ENCODE peak calls at places on chromosome 7, in four cellular contexts. M is GM12878, B is K562, V is H1. F is an unnamed sample.

GRCh38 chr7:35593896-35594295 is 101.0 kb downstream of the HERPUD2 start:
- DNase-seq in M (no peak), B (peak), V (peak), F (peak)

GRCh38 chr7:151987748-151988529 is 31.7 kb downstream of the GALNTL5 start:
- DNase-seq in M (no peak), B (no peak), V (peak), F (no peak)

GRCh38 chr7:137886266-137886665 is 39.5 kb upstream of the DGKI start:
- DNase-seq in M (no peak), B (no peak), V (no peak), F (no peak)

GRCh38 chr7:95881597-95881996 is 109.2 kb downstream of the DYNC1I1 start:
- DNase-seq in M (no peak), B (no peak), V (no peak), F (no peak)

GRCh38 chr7:154837622-154838021 is 165.3 kb downstream of the PAXIP1 start:
- DNase-seq in M (peak), B (no peak), V (no peak), F (no peak)

GRCh38 chr7:138245216-138245615 is 169.0 kb downstream of the AKR1D1 start:
- DNase-seq in M (no peak), B (no peak), V (no peak), F (peak)

GRCh38 chr7:98051118-98051744 is 55.4 kb upstream of the LMTK2 start:
- DNase-seq in M (no peak), B (peak), V (peak), F (peak)

GRCh38 chr7:145909956-145910611 is 206.5 kb upstream of the CNTNAP2 start:
- DNase-seq in M (no peak), B (no peak), V (no peak), F (no peak)

GRCh38 chr7:68276725-68277124 is 1280.1 kb downstream of the TYW1 start:
- DNase-seq in M (no peak), B (no peak), V (no peak), F (no peak)

GRCh38 chr7:1604383-1604782 is 34.6 kb upstream of the PSMG3 start:
- DNase-seq in M (no peak), B (no peak), V (no peak), F (no peak)

GRCh38 chr7:39703143-39703542 is 79.8 kb downstream of the RALA start:
- DNase-seq in M (no peak), B (no peak), V (no peak), F (no peak)

GRCh38 chr7:44277391-44277790 is 48.0 kb downstream of the CAMK2B start:
- DNase-seq in M (no peak), B (no peak), V (no peak), F (no peak)

GRCh38 chr7:94449151-94449725 is 54.5 kb downstream of the COL1A2 start:
- DNase-seq in M (peak), B (peak), V (no peak), F (peak)

GRCh38 chr7:155371331-155371883 is 73.7 kb downstream of the INSIG1 start:
- DNase-seq in M (no peak), B (no peak), V (no peak), F (no peak)

GRCh38 chr7:91286432-91286831 is 22.2 kb downstream of the FZD1 start:
- DNase-seq in M (no peak), B (no peak), V (no peak), F (no peak)

GRCh38 chr7:142898377-142899235 is 13.1 kb upstream of the TRPV6 start:
- DNase-seq in M (no peak), B (no peak), V (no peak), F (no peak)

GRCh38 chr7:121021266-121021969 is 32.9 kb downstream of the CPED1 start:
- DNase-seq in M (no peak), B (no peak), V (no peak), F (no peak)

GRCh38 chr7:68107256-68107655 is 1110.6 kb downstream of the TYW1 start:
- DNase-seq in M (no peak), B (no peak), V (no peak), F (no peak)

GRCh38 chr7:1861799-1862458 is 191.9 kb downstream of the ELFN1 start:
- DNase-seq in M (no peak), B (no peak), V (no peak), F (no peak)

GRCh38 chr7:31549621-31550020 is 35.7 kb downstream of the ITPRID1 start:
- DNase-seq in M (no peak), B (no peak), V (no peak), F (no peak)

GRCh38 chr7:88826222-88826621 is 30.7 kb upstream of the TEX47 start:
- DNase-seq in M (no peak), B (no peak), V (no peak), F (no peak)
- TF ChIP-seq SIN3A in M (no peak), B (no peak), V (no peak), F (no peak)

GRCh38 chr7:24964177-24964576 is 15.8 kb downstream of the OSBPL3 start:
- DNase-seq in M (no peak), B (no peak), V (no peak), F (no peak)

GRCh38 chr7:24962418-24962962 is 17.5 kb downstream of the OSBPL3 start:
- DNase-seq in M (no peak), B (no peak), V (no peak), F (no peak)

GRCh38 chr7:24965831-24966708 is 13.9 kb downstream of the OSBPL3 start:
- DNase-seq in M (peak), B (peak), V (no peak), F (no peak)

GRCh38 chr7:24959735-24960485 is 20.1 kb downstream of the OSBPL3 start:
- DNase-seq in M (no peak), B (no peak), V (no peak), F (no peak)

GRCh38 chr7:24963218-24963617 is 16.8 kb downstream of the OSBPL3 start:
- DNase-seq in M (peak), B (no peak), V (no peak), F (no peak)
- TF ChIP-seq MAX in M (no peak), B (no peak), V (no peak), F (no peak)

DNA sequence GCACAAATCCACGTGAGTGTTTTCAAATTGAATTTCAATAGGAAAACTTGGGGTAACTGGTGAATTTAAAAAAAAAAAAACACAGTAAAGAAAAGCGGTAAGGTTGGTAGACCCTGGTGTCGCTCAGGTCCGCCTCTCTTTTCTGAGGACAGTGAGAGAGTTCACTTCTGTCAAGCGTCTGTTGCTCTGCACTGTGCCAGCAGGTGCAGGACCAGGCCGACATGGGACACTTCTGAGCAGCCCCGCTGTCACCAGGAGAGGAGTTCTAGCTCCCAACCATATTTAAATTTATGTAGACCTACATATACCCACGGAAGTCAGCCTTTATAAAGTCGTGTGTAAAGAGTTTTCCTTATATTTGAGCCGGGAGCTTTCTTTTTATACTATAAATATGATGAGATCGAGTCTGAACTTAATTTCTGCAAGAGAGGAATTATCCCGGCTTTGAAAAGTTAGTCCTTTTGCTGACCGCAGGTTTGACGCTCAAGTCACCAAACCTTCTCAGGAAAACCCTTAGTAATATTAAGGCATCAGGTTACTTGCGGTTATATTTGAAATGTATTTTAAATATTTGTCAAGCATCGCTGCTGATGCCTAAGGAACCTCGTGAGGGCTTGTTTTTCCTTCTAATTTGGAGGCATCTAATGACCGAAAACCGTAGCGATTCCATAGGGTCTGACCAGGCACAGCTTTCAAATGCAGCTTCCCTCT is 550 bp downstream of the IKZF1 start:
- DNase-seq in M (no peak), B (no peak), V (no peak), F (no peak)
- TF ChIP-seq HDAC6 in M (no peak), B (no peak), V (no peak), F (no peak)

GRCh38 chr7:139746652-139747051 is 31.1 kb downstream of the HIPK2 start:
- DNase-seq in M (no peak), B (no peak), V (no peak), F (no peak)

GRCh38 chr7:139749545-139749944 is 28.3 kb downstream of the HIPK2 start:
- DNase-seq in M (no peak), B (no peak), V (no peak), F (no peak)

GRCh38 chr7:139747662-139748372 is 30.0 kb downstream of the HIPK2 start:
- DNase-seq in M (no peak), B (no peak), V (no peak), F (no peak)

GRCh38 chr7:139748936-139749335 is 28.9 kb downstream of the HIPK2 start:
- DNase-seq in M (no peak), B (no peak), V (no peak), F (no peak)

DNA sequence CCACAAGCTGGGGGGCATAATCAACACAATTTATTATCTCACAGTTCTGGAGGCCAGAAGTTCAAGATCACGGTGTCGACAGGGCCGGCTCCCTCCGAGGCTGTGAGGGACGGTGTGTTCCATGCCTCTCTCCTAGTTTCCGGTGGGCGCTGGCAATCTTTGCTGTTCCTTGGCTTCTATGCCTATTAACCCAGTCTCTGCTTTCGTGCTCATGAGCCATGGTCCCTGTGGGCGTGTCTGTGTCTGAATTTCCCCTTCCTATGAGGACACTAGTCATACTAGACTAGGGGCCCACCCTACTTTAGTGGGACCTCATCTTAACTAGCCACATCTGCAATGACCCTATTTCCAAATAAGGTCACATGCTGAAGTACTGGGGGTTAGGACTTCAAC is 29.4 kb downstream of the HIPK2 start:
- DNase-seq in M (no peak), B (no peak), V (no peak), F (no peak)
- TF ChIP-seq SIN3A in M (no peak), B (no peak), V (no peak), F (no peak)

DNA sequence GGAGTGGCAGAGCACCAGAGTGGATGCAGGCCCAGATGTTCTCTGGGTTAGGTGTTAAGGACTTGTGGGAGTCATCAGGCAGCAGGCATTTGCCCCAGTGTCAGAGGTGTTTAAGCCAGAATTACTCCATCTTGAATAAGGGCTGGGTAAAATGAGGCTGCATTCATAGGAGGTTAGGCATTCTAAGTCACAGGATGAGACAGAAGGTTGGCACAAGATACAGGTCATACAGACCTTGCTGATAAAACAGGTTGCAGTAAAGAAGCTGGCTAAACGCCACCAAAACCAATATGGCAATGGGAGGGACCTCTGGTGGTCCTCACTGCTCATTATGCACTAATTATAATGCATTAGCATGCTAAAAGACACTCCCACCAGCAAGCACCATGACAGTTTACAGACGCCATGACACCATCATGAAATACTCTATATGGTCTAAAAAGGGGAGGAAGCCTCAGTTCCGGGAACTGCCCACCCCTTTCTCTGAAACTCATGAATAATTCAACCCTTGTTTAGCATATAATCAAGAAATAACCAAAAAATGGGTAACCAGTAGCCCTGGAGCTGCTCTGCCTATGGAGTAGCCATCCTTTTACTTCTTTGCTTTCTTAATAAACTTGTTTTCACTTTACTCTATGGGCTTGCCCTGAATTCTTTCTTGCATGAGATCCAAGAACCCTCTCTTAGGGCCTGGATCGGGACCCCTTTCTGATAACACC is 882 bp upstream of the LRRC61 start:
- DNase-seq in M (no peak), B (peak), V (no peak), F (peak)
- TF ChIP-seq MAX in M (no peak), B (no peak), V (no peak), F (no peak)

GRCh38 chr7:468141-468540 is 51.5 kb downstream of the PDGFA start:
- DNase-seq in M (no peak), B (no peak), V (no peak), F (no peak)

GRCh38 chr7:467393-467828 is 52.2 kb downstream of the PDGFA start:
- DNase-seq in M (no peak), B (no peak), V (no peak), F (no peak)

GRCh38 chr7:466465-467191 is 53.0 kb downstream of the PDGFA start:
- DNase-seq in M (no peak), B (no peak), V (no peak), F (no peak)

GRCh38 chr7:469591-469961 is 50.1 kb downstream of the PDGFA start:
- DNase-seq in M (no peak), B (no peak), V (no peak), F (no peak)

DNA sequence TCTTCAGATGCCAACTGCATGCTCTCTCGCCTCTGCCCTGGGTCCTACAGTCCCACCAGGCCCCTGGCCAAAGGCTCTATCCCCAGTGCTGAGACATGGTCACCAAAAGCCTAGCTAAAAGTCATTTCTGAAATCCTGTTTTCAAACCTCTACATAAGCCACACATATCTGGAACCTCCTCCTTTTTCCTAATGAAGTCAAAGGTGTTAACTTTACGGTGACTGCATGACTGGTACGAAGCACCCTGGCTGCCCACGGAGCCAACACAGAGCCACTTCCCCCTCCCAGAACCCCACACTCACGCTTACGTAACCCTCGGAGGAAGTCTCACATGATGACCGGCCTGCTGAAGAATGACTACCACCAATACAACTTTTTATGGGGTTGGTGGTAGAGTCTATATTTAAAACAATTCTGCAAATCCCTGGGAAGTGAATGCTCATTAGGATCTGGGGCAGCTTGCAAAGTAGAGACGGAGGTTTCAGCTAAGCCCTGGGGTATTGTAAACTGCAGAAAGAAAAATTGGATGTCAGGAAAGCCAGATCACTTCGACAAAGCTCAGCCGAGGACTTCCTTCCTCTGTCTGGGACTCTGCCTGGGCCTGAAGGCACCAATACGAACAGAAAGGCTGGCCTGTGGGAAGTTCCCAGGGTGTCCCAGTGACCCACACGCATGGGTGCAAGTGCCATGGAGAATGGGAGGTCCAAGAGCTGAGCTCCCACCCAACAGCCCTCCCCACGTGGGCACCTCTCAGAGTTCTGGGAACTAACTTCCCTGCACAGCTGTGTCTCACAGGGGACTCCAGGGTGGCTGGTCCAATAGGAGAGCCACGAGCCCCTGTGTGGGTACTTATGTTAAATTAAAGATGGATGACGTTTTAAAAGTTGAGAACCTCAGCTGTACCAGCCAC is 50.7 kb downstream of the PDGFA start:
- DNase-seq in M (no peak), B (no peak), V (no peak), F (no peak)
- TF ChIP-seq HDAC6 in M (no peak), B (no peak), V (no peak), F (no peak)

GRCh38 chr7:28125381-28126046 is 55.1 kb downstream of the JAZF1 start:
- DNase-seq in M (no peak), B (no peak), V (no peak), F (no peak)

GRCh38 chr7:28128608-28129007 is 52.0 kb downstream of the JAZF1 start:
- DNase-seq in M (no peak), B (no peak), V (no peak), F (no peak)

GRCh38 chr7:28123752-28124151 is 56.8 kb downstream of the JAZF1 start:
- DNase-seq in M (no peak), B (no peak), V (no peak), F (no peak)

GRCh38 chr7:28124413-28124812 is 56.2 kb downstream of the JAZF1 start:
- DNase-seq in M (no peak), B (no peak), V (no peak), F (no peak)

DNA sequence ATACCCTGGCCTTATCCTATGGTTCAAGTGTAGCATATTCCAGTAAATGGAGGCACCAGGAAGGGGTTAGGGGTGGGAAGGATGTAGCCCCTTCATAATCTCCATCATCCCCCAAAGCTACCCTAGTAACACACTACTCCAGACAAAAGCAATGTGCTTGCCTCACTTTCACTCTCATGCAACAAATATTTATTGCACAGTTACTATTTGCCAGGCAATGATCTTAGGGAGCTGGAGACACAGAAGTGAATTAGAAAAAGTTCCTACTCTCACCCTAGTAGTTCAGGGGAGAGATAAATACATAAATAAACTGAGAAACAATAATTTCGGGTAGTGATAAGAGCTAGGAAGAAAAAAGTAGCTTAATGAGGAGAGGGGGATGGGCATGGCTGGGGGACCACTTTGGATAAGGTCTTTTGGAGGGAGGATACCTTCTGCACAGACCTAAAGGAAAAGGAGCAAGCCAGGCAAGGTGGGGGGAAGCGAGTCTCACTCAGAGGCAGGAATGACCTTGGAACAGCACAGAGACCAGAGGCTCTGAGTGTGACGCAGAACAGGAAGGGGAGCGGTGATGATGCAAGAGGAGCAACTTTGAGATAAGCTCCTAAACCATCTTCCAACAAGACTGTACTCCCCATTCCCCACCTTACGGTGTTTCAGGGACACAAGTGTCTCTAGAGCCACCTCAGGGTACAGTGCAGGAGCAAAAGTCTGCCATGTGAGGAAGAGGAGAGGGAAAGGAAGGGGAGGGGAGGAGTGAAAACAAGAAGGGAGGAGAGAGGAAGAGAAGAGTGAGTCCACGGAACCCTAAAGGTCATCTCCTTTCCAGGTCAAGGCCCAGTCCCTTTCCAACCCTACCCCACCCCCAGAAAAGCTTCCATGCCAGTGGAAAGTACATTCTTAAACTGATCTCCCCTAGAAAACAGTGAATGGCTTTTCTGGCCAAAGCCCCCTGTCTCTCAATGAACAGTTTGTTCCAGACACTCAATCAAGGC is 54.3 kb downstream of the JAZF1 start:
- DNase-seq in M (no peak), B (no peak), V (no peak), F (no peak)
- TF ChIP-seq SIN3A in M (no peak), B (no peak), V (no peak), F (no peak)

F was measured in HepG2.